ENCODE peak calls at places on chromosomes 7 and 10, in five cellular contexts. Z, L, E, X and S are unnamed samples.
A peak's percentile ranks its signal among the peaks of the same experiment; 100 is the strongest.

GRCh38 chr10:52644678-52645434 is 127.7 kb downstream of the MBL2 start:
- DNase-seq in Z (peak; percentile 35), L (peak; percentile 18), E (peak; percentile 51), X (peak; percentile 1), S (peak; percentile 97)

GRCh38 chr7:101911800-101912705 is 94.6 kb downstream of the CUX1 start:
- DNase-seq in Z (no peak), L (no peak), E (no peak), X (no peak), S (no peak)

GRCh38 chr10:102229810-102230263 is 3.7 kb downstream of the ELOVL3 start:
- DNase-seq in Z (peak; percentile 68), L (peak; percentile 44), E (peak; percentile 85), X (peak; percentile 86), S (peak; percentile 82)

GRCh38 chr7:77348371-77348813 is 67.8 kb downstream of the GSAP start:
- DNase-seq in Z (peak; percentile 73), L (no peak), E (no peak), X (no peak), S (peak; percentile 15)

GRCh38 chr7:668958-669357 is 57.5 kb upstream of the DNAAF5 start:
- DNase-seq in Z (no peak), L (no peak), E (no peak), X (no peak), S (no peak)

GRCh38 chr10:29969255-29970011 is 90.0 kb downstream of the JCAD start:
- DNase-seq in Z (no peak), L (no peak), E (no peak), X (no peak), S (no peak)

GRCh38 chr10:92074126-92074887 is 150.7 kb downstream of the BTAF1 start:
- DNase-seq in Z (no peak), L (no peak), E (peak; percentile 27), X (no peak), S (peak; percentile 32)

GRCh38 chr7:84108119-84108518 is 86.5 kb downstream of the SEMA3A start:
- DNase-seq in Z (no peak), L (no peak), E (no peak), X (no peak), S (no peak)

GRCh38 chr10:126950401-126951105 is 45.3 kb downstream of the DOCK1 start:
- DNase-seq in Z (no peak), L (no peak), E (no peak), X (no peak), S (no peak)

GRCh38 chr7:98315318-98315993 is 34.0 kb downstream of the BRI3 start:
- DNase-seq in Z (no peak), L (no peak), E (no peak), X (no peak), S (no peak)